ENCODE peak calls at places on chromosomes 16 and 17, in four cellular contexts. One of them, this sample, is unnamed.

GRCh38 chr17:64441772-64442549 is 7.0 kb upstream of the MILR1 start:
- DNase-seq in GM10248: no peak
- DNase-seq in NCI-H345: no peak
- DNase-seq in HTR-8/SVneo: peak; percentile 40
- DNase-seq in this sample: no peak

GRCh38 chr17:55238931-55239297 is 25.8 kb upstream of the HLF start:
- DNase-seq in GM10248: no peak
- DNase-seq in NCI-H345: peak; percentile 59
- DNase-seq in HTR-8/SVneo: peak; percentile 23
- DNase-seq in this sample: no peak

GRCh38 chr16:5895137-5895536 is 797.5 kb upstream of the EEF2KMT start:
- DNase-seq in GM10248: no peak
- DNase-seq in NCI-H345: no peak
- DNase-seq in HTR-8/SVneo: no peak
- DNase-seq in this sample: no peak

GRCh38 chr16:79182618-79183017 is 417.9 kb downstream of the MAF start:
- DNase-seq in GM10248: no peak
- DNase-seq in NCI-H345: no peak
- DNase-seq in HTR-8/SVneo: no peak
- DNase-seq in this sample: no peak

GRCh38 chr17:28105501-28105900 is 63.0 kb downstream of the NLK start:
- DNase-seq in GM10248: no peak
- DNase-seq in NCI-H345: peak; percentile 5
- DNase-seq in HTR-8/SVneo: no peak
- DNase-seq in this sample: no peak

GRCh38 chr17:82736511-82737185 is 1.2 kb downstream of the FN3K start:
- DNase-seq in GM10248: no peak
- DNase-seq in NCI-H345: no peak
- DNase-seq in HTR-8/SVneo: no peak
- DNase-seq in this sample: no peak

GRCh38 chr17:1830288-1830687 is 483 bp downstream of the RPA1 start:
- DNase-seq in GM10248: peak; percentile 33
- DNase-seq in NCI-H345: peak; percentile 12
- DNase-seq in HTR-8/SVneo: peak; percentile 29
- DNase-seq in this sample: no peak

GRCh38 chr16:50881331-50881830 is 139.5 kb downstream of the CYLD start:
- DNase-seq in GM10248: no peak
- DNase-seq in NCI-H345: no peak
- DNase-seq in HTR-8/SVneo: no peak
- DNase-seq in this sample: no peak

GRCh38 chr17:1979182-1979980 is 45.8 kb downstream of the RTN4RL1 start:
- DNase-seq in GM10248: no peak
- DNase-seq in NCI-H345: peak; percentile 5
- DNase-seq in HTR-8/SVneo: no peak
- DNase-seq in this sample: no peak

GRCh38 chr16:88662222-88662842 is 559 bp downstream of the MVD start:
- DNase-seq in GM10248: no peak
- DNase-seq in NCI-H345: no peak
- DNase-seq in HTR-8/SVneo: no peak
- DNase-seq in this sample: no peak

GRCh38 chr16:26348095-26348494 is 656.3 kb downstream of the HS3ST4 start:
- DNase-seq in GM10248: no peak
- DNase-seq in NCI-H345: no peak
- DNase-seq in HTR-8/SVneo: no peak
- DNase-seq in this sample: no peak

This sample was measured in NCI-H774.